ENCODE peak calls at places on chromosomes 4 and X, in six cellular contexts. N is mucosa of gallbladder, S is smooth muscle cell of the brain vasculature, O is fibroblast of villous mesenchyme, P is head of caudate nucleus, U is brain microvascular endothelial cell. R is an unnamed sample.

GRCh38 chr4:152707632-152708031 is 27.8 kb upstream of the TMEM154 start:
- DNase-seq in N (no peak), S (no peak), O (no peak), P (no peak), U (no peak), R (no peak)

GRCh38 chrX:145190801-145191389 is 56.4 kb upstream of the SPANXN1 start:
- DNase-seq in N (no peak), S (no peak), O (peak; percentile 1), P (no peak), U (peak; percentile 5), R (no peak)

GRCh38 chr4:7055111-7055989 is 12.2 kb downstream of the TADA2B start:
- DNase-seq in N (no peak), S (no peak), O (no peak), P (no peak), U (no peak), R (no peak)

GRCh38 chr4:57110635-57111546 is 706 bp upstream of the IGFBP7 start:
- DNase-seq in N (no peak), S (peak; percentile 69), O (peak; percentile 79), P (peak; percentile 33), U (peak; percentile 64), R (no peak)

GRCh38 chr4:150722908-150723362 is 141.0 kb downstream of the MAB21L2 start:
- DNase-seq in N (peak; percentile 93), S (peak; percentile 28), O (peak; percentile 56), P (no peak), U (peak; percentile 62), R (no peak)

GRCh38 chrX:46588263-46588662 is 14.7 kb downstream of the CHST7 start:
- DNase-seq in N (peak; percentile 20), S (peak; percentile 37), O (peak; percentile 46), P (no peak), U (peak; percentile 75), R (no peak)

GRCh38 chr4:124030038-124030638 is 633.5 kb downstream of the SPRY1 start:
- DNase-seq in N (no peak), S (no peak), O (peak; percentile 36), P (no peak), U (no peak), R (no peak)

GRCh38 chr4:139665690-139666529 is at the start of gene MGST2:
- DNase-seq in N (peak; percentile 89), S (no peak), O (peak; percentile 72), P (peak; percentile 32), U (peak; percentile 67), R (peak; percentile 51)

GRCh38 chrX:7202206-7202605 is 54.3 kb upstream of the PUDP start:
- DNase-seq in N (no peak), S (no peak), O (peak; percentile 35), P (no peak), U (no peak), R (no peak)

GRCh38 chr4:67861513-67861912 is 22.3 kb downstream of the TMPRSS11D start:
- DNase-seq in N (no peak), S (no peak), O (peak; percentile 16), P (no peak), U (no peak), R (no peak)

GRCh38 chr4:26175016-26175786 is 145.6 kb upstream of the RBPJ start:
- DNase-seq in N (no peak), S (no peak), O (no peak), P (no peak), U (no peak), R (no peak)

GRCh38 chr4:177190995-177191568 is 118.6 kb upstream of the NEIL3 start:
- DNase-seq in N (no peak), S (no peak), O (peak; percentile 21), P (no peak), U (peak; percentile 33), R (no peak)

GRCh38 chr4:139018501-139018900 is 2.9 kb downstream of the NOCT start:
- DNase-seq in N (no peak), S (no peak), O (no peak), P (no peak), U (no peak), R (no peak)

GRCh38 chr4:1600811-1601532 is 83.1 kb downstream of the FAM53A start:
- DNase-seq in N (no peak), S (no peak), O (no peak), P (no peak), U (no peak), R (no peak)

GRCh38 chrX:21738145-21738949 is 19.6 kb downstream of the SMPX start:
- DNase-seq in N (no peak), S (no peak), O (no peak), P (no peak), U (no peak), R (peak; percentile 65)

GRCh38 chrX:40006025-40007017 is 91.4 kb downstream of the BCOR start:
- DNase-seq in N (peak; percentile 17), S (no peak), O (peak; percentile 21), P (no peak), U (no peak), R (no peak)

GRCh38 chrX:49850028-49850427 is 20.9 kb downstream of the PAGE4 start:
- DNase-seq in N (no peak), S (no peak), O (no peak), P (no peak), U (no peak), R (no peak)

GRCh38 chr4:120331486-120332281 is 265.0 kb upstream of the MAD2L1 start:
- DNase-seq in N (no peak), S (no peak), O (no peak), P (no peak), U (no peak), R (no peak)

GRCh38 chr4:52579602-52580272 is 79.4 kb downstream of the USP46 start:
- DNase-seq in N (no peak), S (no peak), O (no peak), P (no peak), U (no peak), R (no peak)

GRCh38 chrX:20252392-20253231 is 14.1 kb downstream of the RPS6KA3 start:
- DNase-seq in N (peak; percentile 45), S (no peak), O (peak; percentile 51), P (peak; percentile 16), U (peak; percentile 45), R (no peak)

GRCh38 chr4:103076777-103077347 is 301 bp upstream of the SLC9B2 start:
- DNase-seq in N (no peak), S (no peak), O (no peak), P (no peak), U (no peak), R (no peak)

GRCh38 chr4:95124906-95125504 is 367.2 kb downstream of the BMPR1B start:
- DNase-seq in N (peak; percentile 24), S (peak; percentile 61), O (peak; percentile 77), P (peak; percentile 43), U (peak; percentile 61), R (no peak)

GRCh38 chr4:40251366-40251765 is 54.5 kb downstream of the RHOH start:
- DNase-seq in N (no peak), S (no peak), O (no peak), P (no peak), U (no peak), R (no peak)

GRCh38 chrX:47146121-47146935 is 1.3 kb downstream of the RBM10 start:
- DNase-seq in N (no peak), S (no peak), O (no peak), P (no peak), U (no peak), R (peak; percentile 8)

GRCh38 chrX:45715787-45716186 is 515.1 kb upstream of the DIPK2B start:
- DNase-seq in N (no peak), S (no peak), O (no peak), P (no peak), U (peak; percentile 33), R (no peak)

GRCh38 chr4:4384837-4385236 is 2.1 kb upstream of the NSG1 start:
- DNase-seq in N (no peak), S (no peak), O (peak; percentile 35), P (no peak), U (no peak), R (peak; percentile 12)

GRCh38 chr4:188987011-188987410 is 847.8 kb downstream of the TRIML1 start:
- DNase-seq in N (no peak), S (no peak), O (no peak), P (no peak), U (no peak), R (no peak)

R was measured in NCI-H748 treated with DMSO at 0.1 percent for 48 hours.